ENCODE peak calls at places on chromosomes 11 and 22, in four cellular contexts. J is pancreas, G is IMR-90, U is body of pancreas. T is an unnamed sample.
A peak's percentile ranks its signal among the peaks of the same experiment; 100 is the strongest.

GRCh38 chr22:24189249-24190158 is 8.2 kb downstream of the SUSD2 start:
- DNase-seq in J (peak; percentile 84), G (peak; percentile 50), U (peak; percentile 81), T (peak; percentile 26)

GRCh38 chr11:133946541-133947297 is 10.0 kb downstream of the IGSF9B start:
- DNase-seq in J (peak; percentile 47), G (no peak), U (no peak), T (no peak)

GRCh38 chr22:47199949-47200272 is 437.5 kb downstream of the TBC1D22A start:
- DNase-seq in J (no peak), G (no peak), U (peak; percentile 4), T (no peak)

GRCh38 chr11:19980957-19981669 is 179.2 kb downstream of the DBX1 start:
- DNase-seq in J (no peak), G (peak; percentile 74), U (peak; percentile 28), T (peak; percentile 55)

GRCh38 chr22:19734163-19734562 is 10.8 kb downstream of the GP1BB start:
- DNase-seq in J (no peak), G (no peak), U (no peak), T (no peak)

GRCh38 chr11:16843307-16843706 is 104.9 kb downstream of the C11orf58 start:
- DNase-seq in J (no peak), G (no peak), U (no peak), T (no peak)

GRCh38 chr11:111978028-111978771 is 41.1 kb downstream of the DIXDC1 start:
- DNase-seq in J (no peak), G (peak; percentile 64), U (no peak), T (peak; percentile 15)

GRCh38 chr11:48341466-48341865 is 16.7 kb downstream of the OR4C3 start:
- DNase-seq in J (no peak), G (no peak), U (no peak), T (no peak)

GRCh38 chr11:69648679-69649575 is 8.0 kb downstream of the CCND1 start:
- DNase-seq in J (peak; percentile 46), G (no peak), U (no peak), T (no peak)

GRCh38 chr11:48024635-48025071 is 44.3 kb downstream of the PTPRJ start:
- DNase-seq in J (peak; percentile 10), G (no peak), U (no peak), T (no peak)

GRCh38 chr22:29846290-29846689 is 8.2 kb upstream of the ASCC2 start:
- DNase-seq in J (no peak), G (no peak), U (no peak), T (no peak)

GRCh38 chr22:39356464-39356863 is 6.7 kb downstream of the SYNGR1 start:
- DNase-seq in J (no peak), G (no peak), U (no peak), T (no peak)

GRCh38 chr22:28907311-28908008 is 24.1 kb downstream of the ZNRF3 start:
- DNase-seq in J (no peak), G (peak; percentile 16), U (no peak), T (no peak)

GRCh38 chr11:70578831-70579230 is 180.5 kb downstream of the CTTN start:
- DNase-seq in J (no peak), G (no peak), U (no peak), T (no peak)

GRCh38 chr11:11378184-11378940 is 25.3 kb upstream of the CSNK2A3 start:
- DNase-seq in J (no peak), G (no peak), U (no peak), T (no peak)

GRCh38 chr22:35959121-35959800 is 69.4 kb downstream of the RBFOX2 start:
- DNase-seq in J (no peak), G (no peak), U (no peak), T (no peak)

GRCh38 chr11:85974126-85974525 is 94.8 kb downstream of the PICALM start:
- DNase-seq in J (no peak), G (peak; percentile 48), U (no peak), T (no peak)

GRCh38 chr22:49999063-49999900 is 13.3 kb downstream of the IL17REL start:
- DNase-seq in J (peak; percentile 80), G (no peak), U (no peak), T (no peak)

GRCh38 chr11:108891909-108892511 is 227.1 kb downstream of the DDX10 start:
- DNase-seq in J (no peak), G (no peak), U (no peak), T (no peak)

GRCh38 chr11:61617515-61617914 is 36.6 kb upstream of the SYT7 start:
- DNase-seq in J (no peak), G (peak; percentile 29), U (no peak), T (no peak)

GRCh38 chr11:11708256-11708655 is 86.5 kb upstream of the GALNT18 start:
- DNase-seq in J (no peak), G (no peak), U (no peak), T (no peak)

GRCh38 chr11:19996591-19996990 is 163.7 kb downstream of the DBX1 start:
- DNase-seq in J (no peak), G (no peak), U (no peak), T (no peak)

GRCh38 chr11:18754308-18754707 is 28.3 kb upstream of the IGSF22 start:
- DNase-seq in J (no peak), G (peak; percentile 52), U (no peak), T (no peak)

GRCh38 chr22:31530816-31531180 is 34.5 kb downstream of the SFI1 start:
- DNase-seq in J (no peak), G (no peak), U (no peak), T (no peak)

GRCh38 chr22:50115693-50116092 is 25.9 kb downstream of the MOV10L1 start:
- DNase-seq in J (no peak), G (peak; percentile 35), U (no peak), T (no peak)

GRCh38 chr11:117643606-117644300 is 153.3 kb downstream of the DSCAML1 start:
- DNase-seq in J (no peak), G (no peak), U (no peak), T (no peak)

GRCh38 chr11:11265994-11266606 is 87.0 kb downstream of the CSNK2A3 start:
- DNase-seq in J (peak; percentile 84), G (peak; percentile 3), U (peak; percentile 53), T (no peak)

GRCh38 chr11:86066033-86066432 is 2.9 kb downstream of the PICALM start:
- DNase-seq in J (no peak), G (no peak), U (no peak), T (no peak)

GRCh38 chr11:26583550-26583949 is 11.5 kb upstream of the MUC15 start:
- DNase-seq in J (no peak), G (no peak), U (no peak), T (no peak)

GRCh38 chr22:38840129-38840528 is 3.7 kb downstream of the NPTXR start:
- DNase-seq in J (no peak), G (no peak), U (no peak), T (no peak)

GRCh38 chr11:125360066-125360465 is 136.0 kb downstream of the FEZ1 start:
- DNase-seq in J (no peak), G (no peak), U (no peak), T (no peak)

GRCh38 chr22:24244144-24244787 is 616 bp downstream of the GGT5 start:
- DNase-seq in J (no peak), G (peak; percentile 52), U (no peak), T (no peak)

GRCh38 chr11:114171257-114172054 is 111.9 kb downstream of the ZBTB16 start:
- DNase-seq in J (peak; percentile 82), G (no peak), U (peak; percentile 90), T (no peak)

GRCh38 chr22:45961679-45962430 is 15.1 kb downstream of the WNT7B start:
- DNase-seq in J (no peak), G (no peak), U (no peak), T (no peak)

GRCh38 chr11:11960687-11961086 is 47.7 kb downstream of the DKK3 start:
- DNase-seq in J (no peak), G (no peak), U (no peak), T (no peak)

GRCh38 chr22:44431256-44431655 is 66.8 kb downstream of the RTL6 start:
- DNase-seq in J (peak; percentile 18), G (no peak), U (no peak), T (no peak)
- TF ChIP-seq CTCF in J (no peak), G (no peak), U (no peak), T (no peak)

GRCh38 chr11:58844600-58844999 is at the start of gene GLYATL2:
- DNase-seq in J (no peak), G (no peak), U (no peak), T (no peak)
- H3K9me3 ChIP-seq in J (no peaks in the 10 kb centered on the region), G (no peaks in the 10 kb centered on the region), U (no peaks in the 10 kb centered on the region), T (no peaks in the 10 kb centered on the region)

GRCh38 chr11:64371201-64371600 is 12.2 kb downstream of the RPS6KA4 start:
- DNase-seq in J (no peak), G (no peak), U (no peak), T (no peak)

GRCh38 chr11:64367931-64368672 is 9.1 kb downstream of the RPS6KA4 start:
- DNase-seq in J (no peak), G (no peak), U (no peak), T (no peak)

GRCh38 chr11:64366751-64367150 is 7.8 kb downstream of the RPS6KA4 start:
- DNase-seq in J (no peak), G (peak; percentile 28), U (no peak), T (no peak)

GRCh38 chr11:64369440-64370135 is 10.6 kb downstream of the RPS6KA4 start:
- DNase-seq in J (no peak), G (no peak), U (no peak), T (no peak)

GRCh38 chr11:64368673-64369074 is 9.7 kb downstream of the RPS6KA4 start:
- DNase-seq in J (no peak), G (no peak), U (no peak), T (no peak)
- H3K4me3 ChIP-seq in J (no peak overlapping the region), G (no peak overlapping the region), U (no peak overlapping the region), T (no peak overlapping the region)

GRCh38 chr22:36979016-36979415 is 40.2 kb downstream of the TST start:
- DNase-seq in J (no peak), G (no peak), U (no peak), T (no peak)

GRCh38 chr22:36979511-36979910 is 39.7 kb downstream of the TST start:
- DNase-seq in J (no peak), G (no peak), U (no peak), T (no peak)

GRCh38 chr22:36977947-36978660 is 41.1 kb downstream of the TST start:
- DNase-seq in J (peak; percentile 90), G (peak; percentile 76), U (peak; percentile 91), T (peak; percentile 49)

GRCh38 chr22:36981247-36981775 is 37.9 kb downstream of the TST start:
- DNase-seq in J (no peak), G (no peak), U (no peak), T (no peak)

DNA sequence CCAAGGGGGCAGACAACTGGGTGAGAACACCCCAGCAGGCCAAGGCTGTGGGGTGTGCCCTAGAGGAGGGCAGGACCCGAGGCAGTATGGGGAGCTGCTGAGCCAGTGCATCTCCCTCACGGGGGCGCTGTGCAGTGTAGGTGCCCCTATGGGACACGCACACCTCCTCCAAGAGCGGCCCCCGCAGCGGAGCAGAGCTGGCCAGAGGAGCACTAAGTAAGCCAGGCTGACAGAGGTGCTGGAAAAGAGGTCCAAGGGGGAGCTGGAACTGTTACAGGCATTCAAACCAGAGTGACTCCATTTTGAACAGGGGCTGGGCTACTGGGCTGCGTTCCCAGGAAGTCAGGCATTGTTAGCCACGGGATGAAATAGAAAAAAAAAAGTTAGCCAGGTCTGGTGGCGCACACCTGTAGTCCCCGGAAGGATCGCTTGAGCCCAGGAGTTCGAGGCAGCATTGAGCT is 41.8 kb downstream of the TST start:
- DNase-seq in J (peak; percentile 84), G (peak; percentile 9), U (peak; percentile 64), T (no peak)
- TF ChIP-seq CTCF in J (no peak), G (peak; percentile 36), U (no peak), T (peak; percentile 22)

T was measured in AG04450.